ENCODE peak calls at places on chromosomes 4 and X, in four cellular contexts. J, S, R and E are unnamed samples.
A peak's percentile ranks its signal among the peaks of the same experiment; 100 is the strongest.

GRCh38 chr4:53173576-53173975 is 192.3 kb downstream of the SCFD2 start:
- DNase-seq in J (no peak), S (no peak), R (no peak), E (no peak)

GRCh38 chr4:167034983-167035382 is 199.3 kb downstream of the SPOCK3 start:
- DNase-seq in J (no peak), S (no peak), R (no peak), E (no peak)

GRCh38 chrX:37926700-37927099 is 79.3 kb upstream of the DYNLT3 start:
- DNase-seq in S (no peak), R (peak; percentile 57), J (no peak), E (no peak)

GRCh38 chr4:79083406-79084010 is 144.3 kb upstream of the PAQR3 start:
- DNase-seq in R (no peak), J (peak; percentile 52), S (no peak), E (no peak)

GRCh38 chr4:183722738-183723560 is 63.9 kb downstream of the TRAPPC11 start:
- DNase-seq in S (peak; percentile 75), R (peak; percentile 15), J (no peak), E (no peak)

GRCh38 chr4:149987330-149987751 is 90.9 kb upstream of the DCLK2 start:
- DNase-seq in J (no peak), R (peak; percentile 22), S (no peak), E (no peak)

GRCh38 chr4:139918994-139919393 is 235.0 kb downstream of the MAML3 start:
- DNase-seq in J (no peak), R (no peak), S (no peak), E (no peak)

GRCh38 chr4:129808242-129808641 is 712.3 kb downstream of the C4orf33 start:
- DNase-seq in R (no peak), J (no peak), S (no peak), E (no peak)

GRCh38 chr4:168654206-168655174 is 157.6 kb downstream of the PALLD start:
- DNase-seq in R (no peak), J (no peak), S (peak; percentile 66), E (no peak)

GRCh38 chrX:110992611-110993010 is 103.4 kb upstream of the PAK3 start:
- DNase-seq in J (no peak), R (peak; percentile 5), S (peak; percentile 20), E (no peak)

GRCh38 chr4:997375-998071 is 4.3 kb upstream of the SLC26A1 start:
- DNase-seq in J (no peak), R (no peak), S (no peak), E (no peak)

GRCh38 chr4:74006009-74006476 is 7.6 kb upstream of the CXCL5 start:
- DNase-seq in R (peak; percentile 83), S (peak; percentile 91), J (peak; percentile 15), E (no peak)

GRCh38 chrX:20606831-20607230 is 340.1 kb upstream of the RPS6KA3 start:
- DNase-seq in S (no peak), R (no peak), J (no peak), E (no peak)

GRCh38 chr4:140706665-140707064 is 49.5 kb downstream of the TBC1D9 start:
- DNase-seq in J (no peak), R (no peak), S (no peak), E (no peak)

GRCh38 chr4:19969492-19969891 is 282.2 kb upstream of the SLIT2 start:
- DNase-seq in J (no peak), S (no peak), R (peak; percentile 22), E (no peak)

GRCh38 chr4:74822603-74823002 is 28.3 kb upstream of the BTC start:
- DNase-seq in S (no peak), J (no peak), R (no peak), E (no peak)

GRCh38 chr4:7192252-7193039 is at the start of gene SORCS2:
- DNase-seq in S (no peak), J (no peak), R (peak; percentile 36), E (no peak)

GRCh38 chr4:143357161-143357845 is 20.6 kb downstream of the GAB1 start:
- DNase-seq in J (no peak), S (peak; percentile 87), R (no peak), E (no peak)

GRCh38 chr4:144174401-144175067 is 34.0 kb upstream of the GYPA start:
- DNase-seq in J (peak; percentile 15), R (peak; percentile 76), S (peak; percentile 50), E (no peak)

GRCh38 chr4:169492436-169493163 is 119.8 kb downstream of the NEK1 start:
- DNase-seq in S (peak; percentile 21), J (no peak), R (peak; percentile 55), E (no peak)

GRCh38 chr4:67886281-67886680 is 2.5 kb upstream of the TMPRSS11D start:
- DNase-seq in J (no peak), R (peak; percentile 27), S (peak; percentile 65), E (peak; percentile 12)

GRCh38 chr4:121951570-121952110 is at the start of gene TRPC3:
- DNase-seq in S (peak; percentile 15), R (peak; percentile 20), J (no peak), E (no peak)

GRCh38 chrX:154308108-154308946 is 12.7 kb downstream of the TKTL1 start:
- DNase-seq in J (peak; percentile 49), R (peak; percentile 28), S (peak; percentile 21), E (no peak)

GRCh38 chr4:114385195-114385985 is 213.2 kb upstream of the UGT8 start:
- DNase-seq in S (no peak), J (no peak), R (no peak), E (no peak)

GRCh38 chr4:22363071-22363470 is 152.8 kb downstream of the ADGRA3 start:
- DNase-seq in S (peak; percentile 11), R (no peak), J (no peak), E (no peak)

GRCh38 chr4:137851435-137851834 is 319.1 kb upstream of the PCDH18 start:
- DNase-seq in S (no peak), J (no peak), R (no peak), E (no peak)

GRCh38 chr4:145481164-145481941 is at the start of gene SMAD1:
- DNase-seq in J (peak; percentile 80), R (peak; percentile 86), S (peak; percentile 87), E (peak; percentile 53)

GRCh38 chrX:76850851-76851250 is 423.3 kb downstream of the MAGEE1 start:
- DNase-seq in J (no peak), S (no peak), R (no peak), E (no peak)
- TF ChIP-seq CTCF in J (no peak), S (no peak), R (no peak), E (no peak)

DNA sequence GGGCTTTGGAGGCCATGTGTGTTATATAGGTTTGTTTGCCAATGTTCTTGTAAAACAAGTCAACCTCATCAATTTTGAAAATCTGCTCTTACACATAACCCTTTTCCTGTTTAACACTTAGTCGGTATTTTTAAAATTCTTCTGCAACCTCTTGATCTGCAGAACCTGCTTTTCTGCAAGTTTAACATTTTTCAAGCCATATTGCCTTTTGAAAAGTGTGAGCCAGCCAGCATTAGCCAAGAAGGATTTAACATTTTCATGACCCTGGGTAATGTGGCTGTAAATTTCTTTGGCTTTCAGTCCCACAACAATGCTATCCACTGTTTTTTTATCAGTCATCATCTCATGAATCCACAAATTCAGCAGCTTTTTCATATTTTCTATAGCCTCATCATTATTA is 956.5 kb downstream of the FAT4 start:
- DNase-seq in S (no peak), R (no peak), J (no peak), E (peak; percentile 70)
- H3K4me3 ChIP-seq in S (no peak overlapping the region), R (no peak overlapping the region), J (no peak overlapping the region), E (no peak overlapping the region)

DNA sequence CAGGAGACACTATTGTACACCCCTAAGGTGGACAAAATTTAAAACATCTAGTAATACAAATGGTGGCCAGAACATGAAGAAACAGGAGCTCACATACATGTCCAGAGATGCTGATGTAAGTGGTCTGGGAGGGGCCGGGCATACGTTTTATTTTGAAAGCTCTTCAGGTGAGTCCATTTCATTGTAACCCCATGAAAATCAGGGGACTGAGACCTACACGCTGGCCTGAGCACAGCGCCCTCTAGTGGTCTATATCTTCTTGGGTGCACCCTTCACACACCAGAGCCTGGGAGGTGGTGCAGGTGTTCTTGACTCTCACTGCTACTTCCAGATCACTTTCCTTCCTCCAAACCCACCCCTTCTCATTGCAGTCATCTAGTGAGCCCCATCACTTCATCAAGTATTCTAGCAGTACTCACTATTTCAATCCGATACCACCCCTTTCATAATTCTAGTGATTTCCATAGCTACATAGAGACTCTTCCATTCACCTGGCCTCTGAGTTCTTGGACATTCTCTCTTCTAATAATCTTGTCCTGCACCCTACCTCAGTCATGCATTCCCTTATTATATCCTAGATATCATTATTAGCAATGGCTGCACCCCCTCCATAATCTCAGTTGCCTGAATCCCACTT is 4.3 kb upstream of the TLR6 start:
- DNase-seq in R (peak; percentile 33), J (no peak), S (peak; percentile 47), E (no peak)
- TF ChIP-seq CTCF in R (peak; percentile 74), J (no peak), S (peak; percentile 86), E (peak; percentile 85)

DNA sequence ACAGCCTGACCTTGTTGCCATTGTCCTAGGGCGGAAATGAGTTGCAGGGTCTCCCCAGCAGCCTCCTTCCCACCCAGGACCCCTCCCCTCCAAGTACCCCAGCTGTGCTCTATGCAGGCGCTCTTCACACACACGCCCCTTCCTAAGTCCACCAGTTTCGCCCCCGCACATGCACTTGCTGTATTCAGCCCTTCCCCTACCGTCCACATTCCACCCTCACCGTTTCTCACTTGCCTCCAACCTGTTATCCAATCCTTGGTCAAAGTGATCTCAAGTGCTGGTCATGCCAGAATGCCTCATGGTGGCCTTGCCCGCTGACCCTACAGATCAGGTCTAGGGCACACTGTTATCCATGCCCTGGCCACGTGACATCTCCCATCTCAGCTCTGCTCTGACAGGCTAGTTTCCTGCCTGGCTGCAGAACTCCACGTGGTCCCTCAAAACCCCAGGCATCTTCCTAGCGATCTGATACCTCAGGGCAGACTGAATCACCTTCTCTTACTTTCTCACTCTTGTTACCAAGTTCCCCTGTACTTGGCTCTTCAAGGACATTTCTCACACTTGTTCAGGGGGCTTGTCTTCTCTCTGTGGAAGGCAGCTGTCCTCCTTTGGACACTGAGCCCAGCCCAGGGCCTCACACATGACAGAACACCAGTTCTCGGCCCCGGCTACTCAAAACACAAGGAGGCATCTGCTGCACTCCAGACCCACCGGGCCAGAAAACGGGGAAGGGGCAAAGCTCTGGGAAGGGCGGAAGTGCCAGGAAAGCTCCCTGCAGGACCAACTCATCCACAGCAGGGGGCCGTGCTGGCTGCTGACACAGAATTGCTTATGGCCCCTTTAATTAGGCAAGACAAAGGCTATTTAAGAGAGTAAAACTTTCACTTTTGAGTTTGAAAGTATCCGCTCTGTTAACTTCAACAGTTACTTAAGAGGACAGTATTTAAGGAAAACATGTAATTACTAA is 39.9 kb downstream of the NSG1 start:
- DNase-seq in J (no peak), R (no peak), S (no peak), E (no peak)
- H3K4me3 ChIP-seq in J (no peak overlapping the region), R (no peak overlapping the region), S (no peak overlapping the region), E (no peak overlapping the region)